ENCODE peak calls at places on chromosomes 1 and 21, in six cellular contexts. E is ovary, J is A549, B is K562, S is tibial nerve, V is suprapubic skin. L is an unnamed sample.

GRCh38 chr21:44255519-44255981 is 6.1 kb downstream of the DNMT3L start:
- DNase-seq in E (no peak), J (no peak), B (peak; percentile 10), S (no peak), V (peak; percentile 58), L (no peak)

GRCh38 chr1:178702141-178702540 is 22.9 kb upstream of the RALGPS2 start:
- DNase-seq in E (no peak), J (no peak), B (no peak), S (no peak), V (no peak), L (no peak)

GRCh38 chr1:98420376-98421097 is 241.0 kb upstream of the SNX7 start:
- DNase-seq in E (no peak), J (no peak), B (no peak), S (no peak), V (no peak), L (no peak)

GRCh38 chr1:244960904-244961303 is 96.6 kb upstream of the HNRNPU start:
- DNase-seq in E (no peak), J (no peak), B (no peak), S (no peak), V (no peak), L (no peak)

GRCh38 chr1:54275349-54275748 is 75.4 kb downstream of the MRPL37 start:
- DNase-seq in E (peak; percentile 63), J (no peak), B (no peak), S (peak; percentile 49), V (peak; percentile 89), L (peak; percentile 72)

GRCh38 chr1:56461158-56462127 is 117.9 kb downstream of the PLPP3 start:
- DNase-seq in E (no peak), J (no peak), B (peak; percentile 16), S (no peak), V (no peak), L (no peak)

GRCh38 chr21:15332572-15332971 is 267.8 kb upstream of the NRIP1 start:
- DNase-seq in E (no peak), J (no peak), B (no peak), S (no peak), V (no peak), L (no peak)

GRCh38 chr21:29860346-29860745 is 79.5 kb downstream of the GRIK1 start:
- DNase-seq in E (no peak), J (no peak), B (no peak), S (no peak), V (no peak), L (no peak)

GRCh38 chr1:199422206-199422605 is 605.3 kb upstream of the NR5A2 start:
- DNase-seq in E (no peak), J (no peak), B (no peak), S (no peak), V (no peak), L (peak; percentile 28)

GRCh38 chr1:180627411-180627810 is 4.4 kb upstream of the XPR1 start:
- DNase-seq in E (no peak), J (no peak), B (no peak), S (no peak), V (no peak), L (no peak)

GRCh38 chr1:150579110-150579954 is at the start of gene MCL1:
- DNase-seq in E (peak; percentile 94), J (peak; percentile 84), B (peak; percentile 92), S (peak; percentile 86), V (peak; percentile 97), L (peak; percentile 95)

GRCh38 chr1:219837274-219837993 is 90.9 kb downstream of the SLC30A10 start:
- DNase-seq in E (no peak), J (peak; percentile 37), B (peak; percentile 71), S (peak; percentile 66), V (no peak), L (no peak)

GRCh38 chr1:240170245-240170644 is 78.6 kb downstream of the FMN2 start:
- DNase-seq in E (no peak), J (no peak), B (no peak), S (no peak), V (no peak), L (no peak)

GRCh38 chr21:39093526-39093925 is 89.7 kb downstream of the PSMG1 start:
- DNase-seq in E (no peak), J (no peak), B (no peak), S (no peak), V (no peak), L (no peak)

GRCh38 chr1:206514821-206515387 is 7.6 kb downstream of the RASSF5 start:
- DNase-seq in E (no peak), J (no peak), B (no peak), S (peak; percentile 45), V (no peak), L (no peak)

GRCh38 chr1:92909321-92909720 is 51.9 kb downstream of the DIPK1A start:
- DNase-seq in E (no peak), J (no peak), B (no peak), S (no peak), V (no peak), L (no peak)

GRCh38 chr1:100583827-100584226 is 45.9 kb downstream of the GPR88 start:
- DNase-seq in E (no peak), J (no peak), B (no peak), S (no peak), V (no peak), L (no peak)

GRCh38 chr1:154849645-154850131 is 20.4 kb downstream of the KCNN3 start:
- DNase-seq in E (no peak), J (no peak), B (no peak), S (no peak), V (no peak), L (no peak)

GRCh38 chr1:24418898-24419628 is 3.5 kb downstream of the NIPAL3 start:
- DNase-seq in E (no peak), J (no peak), B (peak; percentile 72), S (no peak), V (no peak), L (peak; percentile 55)

DNA sequence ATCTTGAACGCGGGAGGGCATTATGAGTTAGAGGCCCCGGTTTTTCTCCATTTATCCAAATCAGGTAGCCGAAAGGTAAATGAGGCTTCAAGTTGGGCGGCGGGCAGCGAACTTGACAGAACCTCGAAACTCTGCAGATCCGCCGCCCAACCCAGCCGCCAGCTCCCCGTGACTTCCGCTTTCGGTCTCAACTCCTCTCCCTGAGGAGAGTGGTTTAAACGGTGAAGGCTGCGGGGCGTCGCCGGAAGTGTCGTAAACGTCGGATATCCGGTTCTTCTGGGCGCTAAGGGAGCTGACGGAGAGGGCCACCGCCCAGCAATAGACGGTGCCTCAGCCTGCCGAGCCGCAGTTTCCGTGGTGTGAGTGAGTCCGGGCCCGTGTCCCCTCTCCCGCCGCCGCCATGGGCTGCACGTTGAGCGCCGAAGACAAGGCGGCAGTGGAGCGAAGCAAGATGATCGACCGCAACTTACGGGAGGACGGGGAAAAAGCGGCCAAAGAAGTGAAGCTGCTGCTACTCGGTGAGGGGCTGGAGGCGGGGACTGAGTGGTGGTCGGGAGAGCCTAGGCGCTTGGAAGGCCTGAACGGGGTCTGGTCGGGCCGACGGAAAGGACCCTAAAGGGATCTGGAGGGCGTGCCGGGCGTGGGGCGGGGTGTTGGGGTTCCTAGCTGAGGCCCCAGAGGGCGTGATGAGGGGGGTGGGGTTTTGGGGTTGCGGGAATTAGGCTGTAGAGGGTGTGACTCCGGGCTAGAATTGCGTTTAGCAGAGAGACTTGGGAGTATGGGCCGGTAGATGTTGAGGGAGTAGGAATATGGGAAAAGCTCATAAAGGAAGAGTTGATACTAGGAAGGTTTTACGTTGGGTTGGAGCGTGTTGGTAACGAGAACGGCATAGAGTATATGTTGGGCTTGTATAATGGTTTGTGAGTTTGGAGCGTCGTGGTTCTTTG is at the start of gene GNAI3:
- DNase-seq in E (peak; percentile 93), J (peak; percentile 91), B (peak; percentile 95), S (peak; percentile 95), V (peak; percentile 99), L (peak; percentile 98)
- TF ChIP-seq EP300 in E (no peak), J (no peak), B (no peak), S (peak; percentile 99), V (no peak), L (no peak)

DNA sequence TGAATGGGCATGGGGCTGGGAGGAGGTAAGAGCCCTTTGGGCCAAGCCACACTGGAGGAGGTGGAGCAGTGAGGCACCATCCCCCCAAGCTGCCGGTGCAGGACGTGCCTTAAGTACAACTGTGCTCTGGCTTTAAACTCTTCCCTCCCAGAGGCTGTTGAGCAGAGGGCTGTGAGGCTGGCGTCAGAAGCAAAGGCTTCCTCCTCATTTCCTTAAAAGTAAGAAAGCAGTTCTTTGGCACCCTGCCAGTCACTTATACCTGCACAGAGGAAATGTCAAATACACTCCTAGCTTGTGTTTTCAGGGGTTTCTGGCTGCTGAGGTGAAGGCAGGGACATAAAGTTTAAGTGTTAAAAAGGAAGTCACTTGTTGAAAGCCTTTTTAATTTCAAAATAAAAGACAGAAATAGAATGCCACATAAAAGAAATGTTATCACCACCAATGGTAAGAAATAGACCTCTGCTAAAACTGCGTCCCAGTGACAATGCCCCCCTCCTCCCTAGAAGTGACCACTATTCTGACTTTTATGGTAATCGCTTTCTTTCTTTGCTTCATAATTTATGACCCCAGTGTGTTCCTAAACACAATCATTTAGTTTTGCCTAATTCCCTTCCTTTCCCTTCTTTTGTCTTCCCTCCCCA is 33.0 kb downstream of the LAMC2 start:
- DNase-seq in E (peak; percentile 38), J (no peak), B (no peak), S (peak; percentile 35), V (no peak), L (peak; percentile 39)
- TF ChIP-seq EP300 in E (no peak), J (no peak), B (no peak), S (peak; percentile 27), V (no peak), L (peak; percentile 12)

GRCh38 chr1:167723707-167724323 is 2.0 kb downstream of the MPZL1 start:
- DNase-seq in E (no peak), J (no peak), B (peak; percentile 51), S (no peak), V (no peak), L (no peak)

GRCh38 chr1:167721617-167722151 is at the start of gene MPZL1:
- DNase-seq in E (peak; percentile 97), J (peak; percentile 97), B (peak; percentile 100), S (peak; percentile 98), V (peak; percentile 98), L (peak; percentile 98)

GRCh38 chr1:167720965-167721616 is 691 bp upstream of the MPZL1 start:
- DNase-seq in E (peak; percentile 36), J (peak; percentile 60), B (no peak), S (peak; percentile 43), V (no peak), L (peak; percentile 52)

GRCh38 chr1:167722870-167723251 is 1.1 kb downstream of the MPZL1 start:
- DNase-seq in E (no peak), J (no peak), B (no peak), S (no peak), V (no peak), L (no peak)

DNA sequence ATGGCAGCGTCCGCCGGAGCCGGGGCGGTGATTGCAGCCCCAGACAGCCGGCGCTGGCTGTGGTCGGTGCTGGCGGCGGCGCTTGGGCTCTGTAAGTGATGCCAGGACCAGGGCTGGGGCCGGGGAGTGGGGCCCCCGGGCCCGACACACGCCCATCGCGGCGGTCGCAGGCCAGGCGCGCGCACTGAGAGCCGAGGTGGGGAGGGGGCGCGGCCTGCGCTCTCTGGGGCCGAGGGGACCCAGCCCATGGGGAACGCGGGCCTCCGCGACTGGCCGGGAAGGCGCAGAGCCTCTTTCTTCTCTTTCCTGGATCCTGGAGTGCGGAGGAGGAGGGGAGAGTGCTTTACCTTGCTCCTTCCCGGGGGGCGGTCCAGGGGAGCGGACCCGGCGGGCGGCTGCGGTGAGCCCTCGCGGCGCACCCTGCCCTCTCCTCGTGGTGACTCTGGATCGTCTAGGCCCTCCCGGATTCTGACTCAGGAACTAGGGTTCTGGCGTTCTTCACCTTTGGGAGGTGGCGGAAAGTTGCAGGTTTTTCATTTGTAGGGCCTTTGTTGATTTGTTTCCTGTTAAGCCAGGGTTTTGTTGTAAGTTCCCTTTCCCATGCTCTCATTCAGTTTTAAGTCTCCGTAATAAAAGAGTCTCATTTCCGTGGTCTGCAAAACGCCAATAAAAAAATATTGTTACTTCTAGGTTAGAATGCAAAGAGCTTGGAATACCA is 529 bp downstream of the MPZL1 start:
- DNase-seq in E (no peak), J (peak; percentile 53), B (peak; percentile 73), S (no peak), V (no peak), L (peak; percentile 60)
- TF ChIP-seq EP300 in E (no peak), J (no peak), B (no peak), S (no peak), V (no peak), L (no peak)

GRCh38 chr1:111920221-111921024 is 69.0 kb downstream of the KCND3 start:
- DNase-seq in E (no peak), J (no peak), B (no peak), S (no peak), V (peak; percentile 60), L (peak; percentile 57)
- TF ChIP-seq EP300 in E (no peak), J (no peak), B (no peak), S (no peak), V (no peak), L (no peak)